ENCODE peak calls at places on chromosomes 16 and 17, in six cellular contexts. N is cardiac muscle cell, I is right atrium auricular region, X is upper lobe of left lung, K is body of pancreas, G is neural progenitor cell. D is an unnamed sample. For H3K36me3, the result is how much of the 10 kb centered on the place peaks cover.

GRCh38 chr17:80365983-80366382 is 49.0 kb upstream of the ENDOV start:
- DNase-seq in N (no peak), I (no peak), X (no peak), K (no peak), G (no peak), D (no peak)

GRCh38 chr17:10144976-10145375 is 53.4 kb downstream of the GAS7 start:
- DNase-seq in N (no peak), I (no peak), X (no peak), K (no peak), G (no peak), D (no peak)

GRCh38 chr17:74964246-74964761 is 8.3 kb downstream of the HID1 start:
- DNase-seq in N (no peak), I (no peak), X (no peak), K (no peak), G (no peak), D (no peak)

GRCh38 chr16:51884773-51885172 is 662.2 kb downstream of the TOX3 start:
- DNase-seq in N (no peak), I (no peak), X (no peak), K (no peak), G (no peak), D (no peak)

GRCh38 chr17:28216528-28216927 is 102.5 kb upstream of the TMEM97 start:
- DNase-seq in N (no peak), I (no peak), X (no peak), K (no peak), G (no peak), D (no peak)

GRCh38 chr17:68452724-68453290 is 4.5 kb downstream of the WIPI1 start:
- DNase-seq in N (no peak), I (no peak), X (no peak), K (no peak), G (no peak), D (no peak)

GRCh38 chr16:57689772-57690558 is 4.6 kb upstream of the DRC7 start:
- DNase-seq in N (peak), I (no peak), X (peak), K (no peak), G (no peak), D (peak)

GRCh38 chr16:5031601-5032000 is 2.1 kb downstream of the NAGPA start:
- DNase-seq in N (no peak), I (no peak), X (no peak), K (no peak), G (no peak), D (no peak)

GRCh38 chr17:7313890-7314718 is 1.1 kb downstream of the GPS2 start:
- DNase-seq in N (no peak), I (no peak), X (no peak), K (no peak), G (no peak), D (no peak)

GRCh38 chr16:48617711-48618148 is 7.8 kb upstream of the N4BP1 start:
- DNase-seq in N (peak), I (peak), X (peak), K (peak), G (no peak), D (no peak)

GRCh38 chr17:39866013-39866730 is 1.8 kb upstream of the ZPBP2 start:
- DNase-seq in N (no peak), I (no peak), X (no peak), K (no peak), G (no peak), D (no peak)

GRCh38 chr17:40487371-40488020 is 13.9 kb downstream of the TNS4 start:
- DNase-seq in N (no peak), I (no peak), X (no peak), K (no peak), G (no peak), D (no peak)

GRCh38 chr17:67717192-67717623 is 528 bp upstream of the NOL11 start:
- DNase-seq in N (no peak), I (no peak), X (no peak), K (no peak), G (no peak), D (no peak)

GRCh38 chr17:147796-148740 is 10.7 kb downstream of the SCGB1C2 start:
- DNase-seq in N (no peak), I (peak), X (peak), K (peak), G (no peak), D (no peak)

GRCh38 chr16:82037251-82037650 is 2.2 kb downstream of the HSD17B2 start:
- DNase-seq in N (no peak), I (no peak), X (no peak), K (no peak), G (no peak), D (no peak)

GRCh38 chr17:4536259-4536741 is 18.9 kb downstream of the MYBBP1A start:
- DNase-seq in N (peak), I (no peak), X (no peak), K (no peak), G (peak), D (peak)

GRCh38 chr16:48003226-48003907 is 152.4 kb downstream of the ABCC12 start:
- DNase-seq in N (no peak), I (no peak), X (no peak), K (no peak), G (peak), D (no peak)

GRCh38 chr17:28338056-28338768 is 2.7 kb downstream of the TNFAIP1 start:
- DNase-seq in N (no peak), I (no peak), X (no peak), K (no peak), G (no peak), D (no peak)

GRCh38 chr17:4900231-4901107 is 1.1 kb downstream of the C17orf107 start:
- DNase-seq in N (no peak), I (no peak), X (peak), K (no peak), G (peak), D (peak)

GRCh38 chr17:42895185-42895555 is 5.4 kb upstream of the G6PC1 start:
- DNase-seq in N (no peak), I (peak), X (peak), K (peak), G (no peak), D (no peak)

GRCh38 chr16:65113441-65113840 is 8.4 kb downstream of the CDH11 start:
- DNase-seq in N (no peak), I (no peak), X (no peak), K (no peak), G (no peak), D (no peak)

GRCh38 chr17:82923366-82924113 is 83.7 kb upstream of the ZNF750 start:
- DNase-seq in N (no peak), I (no peak), X (no peak), K (no peak), G (no peak), D (no peak)

GRCh38 chr16:27363246-27363632 is 38.7 kb upstream of the IL21R start:
- DNase-seq in N (no peak), I (no peak), X (no peak), K (no peak), G (no peak), D (no peak)
- H3K36me3 ChIP-seq in N (under half), I (under half), X (half or more), K (under half), G (under half), D (under half)

GRCh38 chr17:76381633-76382304 is 2.6 kb upstream of the SPHK1 start:
- DNase-seq in N (no peak), I (no peak), X (peak), K (no peak), G (peak), D (no peak)

GRCh38 chr17:76382305-76382802 is 2.1 kb upstream of the SPHK1 start:
- DNase-seq in N (peak), I (no peak), X (no peak), K (peak), G (peak), D (no peak)

GRCh38 chr17:76378548-76379274 is 5.7 kb upstream of the SPHK1 start:
- DNase-seq in N (no peak), I (no peak), X (no peak), K (no peak), G (no peak), D (no peak)

GRCh38 chr17:76379275-76379641 is 5.2 kb upstream of the SPHK1 start:
- DNase-seq in N (no peak), I (no peak), X (no peak), K (no peak), G (no peak), D (no peak)

GRCh38 chr17:76379646-76380376 is 4.6 kb upstream of the SPHK1 start:
- DNase-seq in N (no peak), I (no peak), X (no peak), K (no peak), G (no peak), D (no peak)
- TF ChIP-seq CTCF in N (no peak), I (no peak), X (no peak), K (no peak), G (no peak), D (no peak)

GRCh38 chr16:2122429-2122828 is 13.3 kb downstream of the PKD1 start:
- DNase-seq in N (no peak), I (no peak), X (no peak), K (no peak), G (no peak), D (no peak)

DNA sequence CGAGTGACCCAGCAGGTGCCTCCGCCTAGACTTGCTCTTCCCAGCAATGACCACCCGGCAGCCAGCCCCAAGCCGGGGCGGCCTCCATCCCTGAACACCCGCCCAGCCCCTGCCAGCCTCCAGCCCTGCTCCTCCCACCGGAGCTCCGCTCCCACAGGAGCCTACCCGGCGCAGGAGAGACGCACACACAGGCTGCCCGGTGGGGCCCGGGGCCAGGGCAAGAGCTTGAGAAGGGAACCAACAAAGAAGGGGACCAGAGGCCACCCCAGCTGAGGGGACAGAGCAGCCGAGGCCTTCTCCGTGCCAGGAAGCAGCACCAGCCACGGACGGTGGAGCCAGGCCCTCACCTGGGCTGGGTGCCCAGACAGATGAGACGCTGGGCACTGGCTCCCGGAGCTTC is 13.8 kb downstream of the PKD1 start:
- DNase-seq in N (no peak), I (no peak), X (no peak), K (no peak), G (no peak), D (no peak)
- H3K4me3 ChIP-seq in N (no peak), I (no peak), X (no peak), K (no peak), G (no peak), D (no peak)

GRCh38 chr17:37516131-37516561 is 26.5 kb downstream of the DUSP14 start:
- DNase-seq in N (peak), I (no peak), X (no peak), K (no peak), G (no peak), D (no peak)
- H3K36me3 ChIP-seq in N (under half), I (under half), X (half or more), K (under half), G (under half), D (under half)

GRCh38 chr17:44092051-44092450 is 21.5 kb downstream of the G6PC3 start:
- DNase-seq in N (no peak), I (no peak), X (no peak), K (no peak), G (no peak), D (no peak)
- TF ChIP-seq CTCF in N (no peak), I (no peak), X (no peak), K (no peak), G (no peak), D (no peak)